ENCODE peak calls at places on chromosomes 5 and 9, in nine cellular contexts. T is substantia nigra; B is aorta; M is nephron progenitor cell; L is stimulated activated CD8-positive, alpha-beta memory T cell treated with anti-CD3 and anti-CD28 coated beads, Interleukin-15, amount 100 ng/mL, for 24 hours; G is H4; V is activated CD8-positive, alpha-beta memory T cell treated with anti-CD3 and anti-CD28 coated beads, Interleukin-2, amount 50 U/mL, for 48 hours; U is cardiac muscle cell; W is T-helper 22 cell. P is an unnamed sample.

GRCh38 chr9:133133680-133134418 is 12.8 kb upstream of the RALGDS start:
- DNase-seq in T (peak; percentile 52), B (peak; percentile 92), M (no peak), L (peak; percentile 58), G (peak; percentile 96), V (peak; percentile 88), U (peak; percentile 48), W (peak; percentile 93), P (peak; percentile 98)

GRCh38 chr9:1273859-1274258 is 223.7 kb downstream of the DMRT2 start:
- DNase-seq in T (no peak), B (no peak), M (no peak), L (no peak), G (no peak), V (no peak), U (no peak), W (no peak), P (no peak)

GRCh38 chr5:69010443-69010842 is 83.4 kb upstream of the SLC30A5 start:
- DNase-seq in T (no peak), B (no peak), M (no peak), L (no peak), G (no peak), V (no peak), U (no peak), W (no peak), P (no peak)

GRCh38 chr5:8842906-8843590 is 702.8 kb downstream of the SEMA5A start:
- DNase-seq in T (peak; percentile 37), B (no peak), M (no peak), L (no peak), G (peak; percentile 62), V (no peak), U (no peak), W (no peak), P (peak; percentile 68)

GRCh38 chr9:99368341-99369326 is 146.6 kb downstream of the SEC61B start:
- DNase-seq in T (no peak), B (peak; percentile 93), M (peak; percentile 34), L (no peak), G (peak; percentile 33), V (no peak), U (peak; percentile 79), W (no peak), P (peak; percentile 82)

GRCh38 chr9:134438204-134438788 is 112.0 kb downstream of the RXRA start:
- DNase-seq in T (no peak), B (no peak), M (no peak), L (no peak), G (no peak), V (no peak), U (no peak), W (no peak), P (no peak)

GRCh38 chr9:79667716-79668458 is 96.1 kb downstream of the TLE4 start:
- DNase-seq in T (no peak), B (no peak), M (no peak), L (no peak), G (no peak), V (no peak), U (no peak), W (no peak), P (no peak)

GRCh38 chr5:140383300-140383699 is 18.3 kb upstream of the ANKHD1 start:
- DNase-seq in T (no peak), B (no peak), M (no peak), L (no peak), G (no peak), V (no peak), U (no peak), W (no peak), P (no peak)

GRCh38 chr5:149837680-149838269 is 106.8 kb downstream of the PDE6A start:
- DNase-seq in T (peak; percentile 46), B (no peak), M (peak; percentile 73), L (no peak), G (peak; percentile 62), V (no peak), U (peak; percentile 68), W (no peak), P (no peak)

GRCh38 chr5:35354751-35355150 is 124.5 kb upstream of the PRLR start:
- DNase-seq in T (no peak), B (no peak), M (no peak), L (no peak), G (peak; percentile 53), V (no peak), U (peak; percentile 8), W (no peak), P (no peak)

GRCh38 chr9:14096182-14096922 is 217.6 kb downstream of the NFIB start:
- DNase-seq in T (no peak), B (no peak), M (no peak), L (no peak), G (peak; percentile 90), V (no peak), U (peak; percentile 23), W (no peak), P (peak; percentile 22)

GRCh38 chr5:132219289-132219970 is 8.2 kb downstream of the P4HA2 start:
- DNase-seq in T (no peak), B (peak; percentile 31), M (no peak), L (no peak), G (no peak), V (no peak), U (no peak), W (no peak), P (no peak)

GRCh38 chr9:20981486-20981885 is 50.0 kb downstream of the HACD4 start:
- DNase-seq in T (no peak), B (no peak), M (no peak), L (no peak), G (peak; percentile 80), V (no peak), U (no peak), W (no peak), P (no peak)

GRCh38 chr9:8356406-8356805 is 556.8 kb upstream of the DMAC1 start:
- DNase-seq in T (no peak), B (no peak), M (no peak), L (no peak), G (no peak), V (no peak), U (no peak), W (no peak), P (no peak)

GRCh38 chr5:176875014-176875550 is 24.1 kb downstream of the HK3 start:
- DNase-seq in T (no peak), B (no peak), M (no peak), L (no peak), G (no peak), V (no peak), U (no peak), W (no peak), P (no peak)

GRCh38 chr5:109866051-109866450 is 176.3 kb downstream of the MAN2A1 start:
- DNase-seq in T (no peak), B (no peak), M (no peak), L (no peak), G (peak; percentile 74), V (no peak), U (no peak), W (no peak), P (no peak)

GRCh38 chr9:103522409-103522808 is 527.3 kb downstream of the CYLC2 start:
- DNase-seq in T (no peak), B (no peak), M (no peak), L (no peak), G (no peak), V (no peak), U (no peak), W (no peak), P (no peak)

GRCh38 chr9:114889802-114890224 is 40.6 kb downstream of the TNFSF8 start:
- DNase-seq in T (no peak), B (no peak), M (no peak), L (no peak), G (peak; percentile 56), V (no peak), U (no peak), W (no peak), P (no peak)

GRCh38 chr5:160173-160510 is 31.2 kb upstream of the LRRC14B start:
- DNase-seq in T (no peak), B (peak; percentile 50), M (no peak), L (no peak), G (no peak), V (peak; percentile 32), U (no peak), W (no peak), P (no peak)

GRCh38 chr5:141811287-141812155 is 66.7 kb downstream of the PCDH1 start:
- DNase-seq in T (peak; percentile 47), B (peak; percentile 68), M (peak; percentile 68), L (no peak), G (no peak), V (peak; percentile 64), U (peak; percentile 50), W (peak; percentile 3), P (no peak)

GRCh38 chr5:56301041-56301440 is 67.9 kb upstream of the ANKRD55 start:
- DNase-seq in T (no peak), B (no peak), M (no peak), L (no peak), G (peak; percentile 70), V (no peak), U (no peak), W (no peak), P (no peak)